ENCODE peak calls at places on chromosomes 7 and 10, in nine cellular contexts. One of them, this sample, is unnamed.

GRCh38 chr7:138663741-138664710 is 37.1 kb downstream of the SVOPL start:
- DNase-seq in fibroblast of the conjunctiva: no peak
- DNase-seq in cardiac muscle cell: peak
- DNase-seq in bronchial epithelial cell: peak
- DNase-seq in WTC11: peak
- DNase-seq in T-helper 2 cell: no peak
- DNase-seq in mammary epithelial cell: no peak
- DNase-seq in epithelial cell of esophagus: peak
- DNase-seq in activated CD4-positive, CD25-positive, alpha-beta regulatory T cell: no peak
- DNase-seq in this sample: peak

GRCh38 chr10:94785211-94785610 is 22.7 kb downstream of the CYP2C19 start:
- DNase-seq in cardiac muscle cell: no peak
- DNase-seq in T-helper 2 cell: no peak
- DNase-seq in bronchial epithelial cell: peak
- DNase-seq in WTC11: no peak
- DNase-seq in fibroblast of the conjunctiva: no peak
- DNase-seq in mammary epithelial cell: peak
- DNase-seq in activated CD4-positive, CD25-positive, alpha-beta regulatory T cell: no peak
- DNase-seq in epithelial cell of esophagus: peak
- DNase-seq in this sample: no peak

GRCh38 chr10:95567903-95568630 is 6.9 kb upstream of the SORBS1 start:
- DNase-seq in T-helper 2 cell: no peak
- DNase-seq in fibroblast of the conjunctiva: no peak
- DNase-seq in activated CD4-positive, CD25-positive, alpha-beta regulatory T cell: no peak
- DNase-seq in bronchial epithelial cell: peak
- DNase-seq in cardiac muscle cell: no peak
- DNase-seq in epithelial cell of esophagus: peak
- DNase-seq in WTC11: no peak
- DNase-seq in mammary epithelial cell: peak
- DNase-seq in this sample: peak

GRCh38 chr10:47027812-47028260 is 116.6 kb downstream of the PTPN20 start:
- DNase-seq in activated CD4-positive, CD25-positive, alpha-beta regulatory T cell: no peak
- DNase-seq in bronchial epithelial cell: no peak
- DNase-seq in T-helper 2 cell: no peak
- DNase-seq in epithelial cell of esophagus: no peak
- DNase-seq in cardiac muscle cell: no peak
- DNase-seq in WTC11: no peak
- DNase-seq in fibroblast of the conjunctiva: no peak
- DNase-seq in mammary epithelial cell: no peak
- DNase-seq in this sample: no peak

GRCh38 chr10:53491774-53492173 is 719.2 kb upstream of the MBL2 start:
- DNase-seq in activated CD4-positive, CD25-positive, alpha-beta regulatory T cell: no peak
- DNase-seq in bronchial epithelial cell: no peak
- DNase-seq in T-helper 2 cell: no peak
- DNase-seq in mammary epithelial cell: no peak
- DNase-seq in WTC11: no peak
- DNase-seq in cardiac muscle cell: no peak
- DNase-seq in epithelial cell of esophagus: no peak
- DNase-seq in fibroblast of the conjunctiva: no peak
- DNase-seq in this sample: no peak

GRCh38 chr7:27751888-27752660 is 12.1 kb downstream of the TAX1BP1 start:
- DNase-seq in epithelial cell of esophagus: no peak
- DNase-seq in bronchial epithelial cell: no peak
- DNase-seq in T-helper 2 cell: no peak
- DNase-seq in WTC11: no peak
- DNase-seq in fibroblast of the conjunctiva: no peak
- DNase-seq in activated CD4-positive, CD25-positive, alpha-beta regulatory T cell: no peak
- DNase-seq in mammary epithelial cell: no peak
- DNase-seq in cardiac muscle cell: no peak
- DNase-seq in this sample: no peak

GRCh38 chr7:685540-685939 is 41.0 kb upstream of the DNAAF5 start:
- DNase-seq in activated CD4-positive, CD25-positive, alpha-beta regulatory T cell: no peak
- DNase-seq in mammary epithelial cell: no peak
- DNase-seq in WTC11: no peak
- DNase-seq in epithelial cell of esophagus: no peak
- DNase-seq in cardiac muscle cell: no peak
- DNase-seq in bronchial epithelial cell: no peak
- DNase-seq in T-helper 2 cell: no peak
- DNase-seq in fibroblast of the conjunctiva: no peak
- DNase-seq in this sample: no peak

GRCh38 chr7:139648617-139648932 is 125.1 kb downstream of the CLEC2L start:
- DNase-seq in cardiac muscle cell: no peak
- DNase-seq in T-helper 2 cell: no peak
- DNase-seq in epithelial cell of esophagus: no peak
- DNase-seq in mammary epithelial cell: no peak
- DNase-seq in fibroblast of the conjunctiva: no peak
- DNase-seq in bronchial epithelial cell: no peak
- DNase-seq in WTC11: no peak
- DNase-seq in activated CD4-positive, CD25-positive, alpha-beta regulatory T cell: no peak
- DNase-seq in this sample: no peak

GRCh38 chr10:130807721-130808120 is 503.8 kb downstream of the TCERG1L start:
- DNase-seq in WTC11: no peak
- DNase-seq in T-helper 2 cell: no peak
- DNase-seq in bronchial epithelial cell: no peak
- DNase-seq in activated CD4-positive, CD25-positive, alpha-beta regulatory T cell: no peak
- DNase-seq in mammary epithelial cell: no peak
- DNase-seq in cardiac muscle cell: no peak
- DNase-seq in epithelial cell of esophagus: no peak
- DNase-seq in fibroblast of the conjunctiva: no peak
- DNase-seq in this sample: no peak

GRCh38 chr7:129640400-129640799 is 28.9 kb downstream of the NRF1 start:
- DNase-seq in mammary epithelial cell: no peak
- DNase-seq in cardiac muscle cell: no peak
- DNase-seq in T-helper 2 cell: no peak
- DNase-seq in WTC11: no peak
- DNase-seq in activated CD4-positive, CD25-positive, alpha-beta regulatory T cell: no peak
- DNase-seq in fibroblast of the conjunctiva: no peak
- DNase-seq in bronchial epithelial cell: no peak
- DNase-seq in epithelial cell of esophagus: no peak
- DNase-seq in this sample: no peak

GRCh38 chr10:114881916-114882315 is 56.1 kb upstream of the TRUB1 start:
- DNase-seq in WTC11: no peak
- DNase-seq in fibroblast of the conjunctiva: no peak
- DNase-seq in cardiac muscle cell: no peak
- DNase-seq in mammary epithelial cell: no peak
- DNase-seq in bronchial epithelial cell: peak
- DNase-seq in activated CD4-positive, CD25-positive, alpha-beta regulatory T cell: no peak
- DNase-seq in T-helper 2 cell: no peak
- DNase-seq in epithelial cell of esophagus: peak
- DNase-seq in this sample: no peak

GRCh38 chr10:14625210-14625621 is 149.5 kb downstream of the FAM107B start:
- DNase-seq in epithelial cell of esophagus: no peak
- DNase-seq in cardiac muscle cell: no peak
- DNase-seq in fibroblast of the conjunctiva: no peak
- DNase-seq in mammary epithelial cell: no peak
- DNase-seq in activated CD4-positive, CD25-positive, alpha-beta regulatory T cell: no peak
- DNase-seq in bronchial epithelial cell: no peak
- DNase-seq in WTC11: no peak
- DNase-seq in T-helper 2 cell: no peak
- DNase-seq in this sample: no peak

GRCh38 chr10:8365935-8366911 is 311.7 kb downstream of the GATA3 start:
- DNase-seq in bronchial epithelial cell: peak
- DNase-seq in mammary epithelial cell: peak
- DNase-seq in activated CD4-positive, CD25-positive, alpha-beta regulatory T cell: no peak
- DNase-seq in cardiac muscle cell: peak
- DNase-seq in epithelial cell of esophagus: peak
- DNase-seq in fibroblast of the conjunctiva: no peak
- DNase-seq in T-helper 2 cell: peak
- DNase-seq in WTC11: no peak
- DNase-seq in this sample: no peak

GRCh38 chr10:89540550-89540949 is 5.2 kb upstream of the SLC16A12 start:
- DNase-seq in mammary epithelial cell: no peak
- DNase-seq in WTC11: no peak
- DNase-seq in fibroblast of the conjunctiva: no peak
- DNase-seq in cardiac muscle cell: peak
- DNase-seq in activated CD4-positive, CD25-positive, alpha-beta regulatory T cell: no peak
- DNase-seq in T-helper 2 cell: no peak
- DNase-seq in epithelial cell of esophagus: peak
- DNase-seq in bronchial epithelial cell: peak
- DNase-seq in this sample: no peak

GRCh38 chr10:123748711-123749110 is 82.6 kb downstream of the GPR26 start:
- DNase-seq in epithelial cell of esophagus: no peak
- DNase-seq in T-helper 2 cell: no peak
- DNase-seq in activated CD4-positive, CD25-positive, alpha-beta regulatory T cell: no peak
- DNase-seq in WTC11: no peak
- DNase-seq in mammary epithelial cell: no peak
- DNase-seq in bronchial epithelial cell: no peak
- DNase-seq in cardiac muscle cell: no peak
- DNase-seq in fibroblast of the conjunctiva: no peak
- DNase-seq in this sample: no peak

GRCh38 chr10:110434477-110435096 is 63.1 kb upstream of the DUSP5 start:
- DNase-seq in cardiac muscle cell: no peak
- DNase-seq in bronchial epithelial cell: no peak
- DNase-seq in fibroblast of the conjunctiva: no peak
- DNase-seq in WTC11: peak
- DNase-seq in mammary epithelial cell: no peak
- DNase-seq in activated CD4-positive, CD25-positive, alpha-beta regulatory T cell: no peak
- DNase-seq in T-helper 2 cell: no peak
- DNase-seq in epithelial cell of esophagus: no peak
- DNase-seq in this sample: no peak

GRCh38 chr10:59289809-59290208 is 72.5 kb downstream of the FAM13C start:
- DNase-seq in WTC11: no peak
- DNase-seq in mammary epithelial cell: no peak
- DNase-seq in activated CD4-positive, CD25-positive, alpha-beta regulatory T cell: no peak
- DNase-seq in T-helper 2 cell: no peak
- DNase-seq in bronchial epithelial cell: no peak
- DNase-seq in fibroblast of the conjunctiva: no peak
- DNase-seq in cardiac muscle cell: no peak
- DNase-seq in epithelial cell of esophagus: no peak
- DNase-seq in this sample: no peak

GRCh38 chr7:124284937-124285336 is 252.1 kb upstream of the TMEM229A start:
- DNase-seq in mammary epithelial cell: no peak
- DNase-seq in fibroblast of the conjunctiva: no peak
- DNase-seq in T-helper 2 cell: no peak
- DNase-seq in epithelial cell of esophagus: no peak
- DNase-seq in activated CD4-positive, CD25-positive, alpha-beta regulatory T cell: no peak
- DNase-seq in cardiac muscle cell: no peak
- DNase-seq in WTC11: no peak
- DNase-seq in bronchial epithelial cell: no peak
- DNase-seq in this sample: no peak

GRCh38 chr7:26368542-26368941 is 76.9 kb downstream of the SNX10 start:
- DNase-seq in bronchial epithelial cell: no peak
- DNase-seq in cardiac muscle cell: no peak
- DNase-seq in fibroblast of the conjunctiva: no peak
- DNase-seq in WTC11: no peak
- DNase-seq in activated CD4-positive, CD25-positive, alpha-beta regulatory T cell: no peak
- DNase-seq in mammary epithelial cell: no peak
- DNase-seq in T-helper 2 cell: no peak
- DNase-seq in epithelial cell of esophagus: no peak
- DNase-seq in this sample: peak

GRCh38 chr7:44557485-44557884 is 16.2 kb downstream of the DDX56 start:
- DNase-seq in mammary epithelial cell: no peak
- DNase-seq in cardiac muscle cell: no peak
- DNase-seq in activated CD4-positive, CD25-positive, alpha-beta regulatory T cell: no peak
- DNase-seq in WTC11: no peak
- DNase-seq in bronchial epithelial cell: no peak
- DNase-seq in T-helper 2 cell: no peak
- DNase-seq in fibroblast of the conjunctiva: no peak
- DNase-seq in epithelial cell of esophagus: no peak
- DNase-seq in this sample: no peak

GRCh38 chr10:130037169-130037661 is 73.1 kb upstream of the EBF3 start:
- DNase-seq in activated CD4-positive, CD25-positive, alpha-beta regulatory T cell: no peak
- DNase-seq in cardiac muscle cell: no peak
- DNase-seq in mammary epithelial cell: no peak
- DNase-seq in fibroblast of the conjunctiva: no peak
- DNase-seq in epithelial cell of esophagus: no peak
- DNase-seq in WTC11: no peak
- DNase-seq in bronchial epithelial cell: no peak
- DNase-seq in T-helper 2 cell: no peak
- DNase-seq in this sample: no peak

GRCh38 chr7:138864667-138865066 is 66.7 kb upstream of the ATP6V0A4 start:
- DNase-seq in epithelial cell of esophagus: peak
- DNase-seq in activated CD4-positive, CD25-positive, alpha-beta regulatory T cell: no peak
- DNase-seq in WTC11: no peak
- DNase-seq in cardiac muscle cell: peak
- DNase-seq in bronchial epithelial cell: peak
- DNase-seq in T-helper 2 cell: no peak
- DNase-seq in fibroblast of the conjunctiva: peak
- DNase-seq in mammary epithelial cell: peak
- DNase-seq in this sample: no peak

GRCh38 chr10:108894402-108895301 is 1028.7 kb downstream of the XPNPEP1 start:
- DNase-seq in epithelial cell of esophagus: no peak
- DNase-seq in T-helper 2 cell: no peak
- DNase-seq in fibroblast of the conjunctiva: no peak
- DNase-seq in bronchial epithelial cell: no peak
- DNase-seq in cardiac muscle cell: no peak
- DNase-seq in activated CD4-positive, CD25-positive, alpha-beta regulatory T cell: no peak
- DNase-seq in mammary epithelial cell: no peak
- DNase-seq in WTC11: no peak
- DNase-seq in this sample: no peak

GRCh38 chr10:80075781-80076180 is 2.7 kb upstream of the TMEM254 start:
- DNase-seq in mammary epithelial cell: peak
- DNase-seq in activated CD4-positive, CD25-positive, alpha-beta regulatory T cell: no peak
- DNase-seq in WTC11: no peak
- DNase-seq in fibroblast of the conjunctiva: no peak
- DNase-seq in epithelial cell of esophagus: peak
- DNase-seq in cardiac muscle cell: peak
- DNase-seq in T-helper 2 cell: no peak
- DNase-seq in bronchial epithelial cell: peak
- DNase-seq in this sample: no peak

GRCh38 chr7:94436018-94436604 is 41.4 kb downstream of the COL1A2 start:
- DNase-seq in activated CD4-positive, CD25-positive, alpha-beta regulatory T cell: peak
- DNase-seq in bronchial epithelial cell: peak
- DNase-seq in epithelial cell of esophagus: peak
- DNase-seq in cardiac muscle cell: peak
- DNase-seq in T-helper 2 cell: peak
- DNase-seq in mammary epithelial cell: peak
- DNase-seq in fibroblast of the conjunctiva: peak
- DNase-seq in WTC11: peak
- DNase-seq in this sample: peak

GRCh38 chr7:129471402-129471827 is 30.9 kb upstream of the SMKR1 start:
- DNase-seq in activated CD4-positive, CD25-positive, alpha-beta regulatory T cell: no peak
- DNase-seq in T-helper 2 cell: no peak
- DNase-seq in bronchial epithelial cell: peak
- DNase-seq in epithelial cell of esophagus: peak
- DNase-seq in fibroblast of the conjunctiva: no peak
- DNase-seq in mammary epithelial cell: peak
- DNase-seq in cardiac muscle cell: no peak
- DNase-seq in WTC11: no peak
- DNase-seq in this sample: no peak

GRCh38 chr7:68364871-68365625 is 1233.2 kb upstream of the AUTS2 start:
- DNase-seq in T-helper 2 cell: no peak
- DNase-seq in mammary epithelial cell: no peak
- DNase-seq in WTC11: no peak
- DNase-seq in fibroblast of the conjunctiva: no peak
- DNase-seq in activated CD4-positive, CD25-positive, alpha-beta regulatory T cell: no peak
- DNase-seq in cardiac muscle cell: no peak
- DNase-seq in bronchial epithelial cell: no peak
- DNase-seq in epithelial cell of esophagus: no peak
- DNase-seq in this sample: no peak

GRCh38 chr10:106980711-106981460 is 183.6 kb downstream of the SORCS1 start:
- DNase-seq in fibroblast of the conjunctiva: no peak
- DNase-seq in mammary epithelial cell: no peak
- DNase-seq in bronchial epithelial cell: no peak
- DNase-seq in T-helper 2 cell: no peak
- DNase-seq in cardiac muscle cell: no peak
- DNase-seq in WTC11: no peak
- DNase-seq in epithelial cell of esophagus: no peak
- DNase-seq in activated CD4-positive, CD25-positive, alpha-beta regulatory T cell: no peak
- DNase-seq in this sample: no peak

GRCh38 chr10:97069576-97070362 is 116.0 kb downstream of the SLIT1 start:
- DNase-seq in cardiac muscle cell: peak
- DNase-seq in T-helper 2 cell: peak
- DNase-seq in WTC11: no peak
- DNase-seq in mammary epithelial cell: peak
- DNase-seq in fibroblast of the conjunctiva: peak
- DNase-seq in activated CD4-positive, CD25-positive, alpha-beta regulatory T cell: no peak
- DNase-seq in epithelial cell of esophagus: peak
- DNase-seq in bronchial epithelial cell: peak
- DNase-seq in this sample: no peak

GRCh38 chr10:93272884-93273675 is 199.4 kb downstream of the CYP26A1 start:
- DNase-seq in cardiac muscle cell: no peak
- DNase-seq in activated CD4-positive, CD25-positive, alpha-beta regulatory T cell: no peak
- DNase-seq in WTC11: peak
- DNase-seq in T-helper 2 cell: no peak
- DNase-seq in mammary epithelial cell: no peak
- DNase-seq in bronchial epithelial cell: no peak
- DNase-seq in epithelial cell of esophagus: no peak
- DNase-seq in fibroblast of the conjunctiva: no peak
- DNase-seq in this sample: no peak

GRCh38 chr10:753530-753929 is 64.1 kb upstream of the DIP2C start:
- DNase-seq in fibroblast of the conjunctiva: no peak
- DNase-seq in T-helper 2 cell: no peak
- DNase-seq in mammary epithelial cell: no peak
- DNase-seq in bronchial epithelial cell: no peak
- DNase-seq in activated CD4-positive, CD25-positive, alpha-beta regulatory T cell: no peak
- DNase-seq in epithelial cell of esophagus: no peak
- DNase-seq in cardiac muscle cell: no peak
- DNase-seq in WTC11: no peak
- DNase-seq in this sample: no peak